ENCODE peak calls at places on chromosomes 7 and 10, in ten cellular contexts. E is RWPE1, I is A549, L is thoracic aorta, W is neural progenitor cell, G is fibroblast of lung, N is right cardiac atrium, Y is IMR-90, H is mammary epithelial cell, X is heart left ventricle. R is an unnamed sample.

GRCh38 chr10:71933651-71934050 is 30.5 kb upstream of the CHST3 start:
- DNase-seq in E (no peak), N (no peak), I (no peak), G (no peak), W (no peak), L (no peak), Y (no peak), H (no peak), X (no peak), R (no peak)

GRCh38 chr10:624605-625334 is 64.7 kb downstream of the DIP2C start:
- DNase-seq in G (peak; percentile 91), N (peak; percentile 86), H (peak; percentile 32), L (no peak), X (peak; percentile 87), W (peak; percentile 61), E (peak; percentile 38), Y (peak; percentile 85), I (no peak), R (peak; percentile 20)

GRCh38 chr7:16881809-16882208 is at the start of gene AGR3:
- DNase-seq in N (no peak), Y (no peak), W (no peak), G (no peak), I (no peak), X (no peak), H (peak; percentile 48), L (no peak), E (no peak), R (no peak)

GRCh38 chr7:14196555-14196954 is 207.1 kb upstream of the ETV1 start:
- DNase-seq in G (peak; percentile 45), H (peak; percentile 67), N (no peak), X (no peak), I (no peak), E (peak; percentile 45), W (no peak), Y (peak; percentile 12), L (no peak), R (peak; percentile 26)

GRCh38 chr10:111113961-111114830 is 37.4 kb downstream of the ADRA2A start:
- DNase-seq in H (no peak), X (no peak), W (no peak), L (no peak), E (no peak), Y (no peak), G (peak; percentile 16), N (no peak), I (no peak), R (no peak)

GRCh38 chr10:11186330-11186729 is 168.7 kb downstream of the CELF2 start:
- DNase-seq in W (no peak), E (no peak), G (no peak), X (no peak), Y (no peak), I (no peak), L (no peak), N (no peak), H (no peak), R (no peak)

GRCh38 chr7:25009271-25009670 is 29.3 kb upstream of the OSBPL3 start:
- DNase-seq in N (no peak), Y (peak; percentile 98), X (no peak), I (peak; percentile 36), W (no peak), L (no peak), H (peak; percentile 81), G (peak; percentile 97), E (peak; percentile 76), R (peak; percentile 70)

GRCh38 chr10:132449826-132450211 is 52.8 kb downstream of the PWWP2B start:
- DNase-seq in X (peak; percentile 44), I (no peak), N (peak; percentile 66), L (no peak), H (no peak), G (no peak), E (no peak), Y (no peak), W (no peak), R (no peak)

GRCh38 chr7:35975851-35976454 is 175.1 kb downstream of the SEPTIN7 start:
- DNase-seq in Y (peak; percentile 77), I (peak; percentile 84), G (peak; percentile 62), X (no peak), N (no peak), W (peak; percentile 80), L (no peak), H (peak; percentile 59), E (peak; percentile 46), R (no peak)

GRCh38 chr10:14879055-14879800 is 562 bp downstream of the SUV39H2 start:
- DNase-seq in G (peak; percentile 13), X (no peak), E (peak; percentile 26), Y (no peak), N (peak; percentile 62), I (no peak), W (peak; percentile 60), L (no peak), H (no peak), R (no peak)

GRCh38 chr7:155058861-155059355 is 11.2 kb upstream of the HTR5A start:
- DNase-seq in Y (no peak), H (no peak), I (no peak), N (no peak), E (no peak), W (no peak), G (no peak), L (no peak), X (no peak), R (no peak)

GRCh38 chr10:120011359-120012132 is 119.0 kb downstream of the SEC23IP start:
- DNase-seq in H (no peak), X (no peak), L (no peak), W (peak; percentile 74), G (no peak), N (peak; percentile 42), Y (no peak), I (no peak), E (no peak), R (no peak)

GRCh38 chr10:114391599-114391998 is 12.7 kb downstream of the AFAP1L2 start:
- DNase-seq in Y (no peak), X (no peak), N (no peak), W (no peak), G (no peak), L (no peak), I (no peak), E (no peak), H (no peak), R (no peak)

GRCh38 chr10:101939273-101939635 is 95.7 kb upstream of the KCNIP2 start:
- DNase-seq in Y (peak; percentile 96), L (no peak), N (no peak), X (no peak), E (peak; percentile 78), W (no peak), I (peak; percentile 79), G (peak; percentile 93), H (peak; percentile 77), R (peak; percentile 73)

GRCh38 chr10:60086862-60087261 is 180.5 kb upstream of the CCDC6 start:
- DNase-seq in G (no peak), N (no peak), E (no peak), W (no peak), Y (no peak), L (no peak), H (no peak), I (no peak), X (no peak), R (no peak)

GRCh38 chr7:82633592-82633991 is 190.0 kb upstream of the CACNA2D1 start:
- DNase-seq in I (no peak), H (no peak), L (no peak), E (no peak), X (no peak), W (no peak), G (no peak), Y (no peak), N (no peak), R (no peak)

GRCh38 chr10:49407552-49408137 is 11.8 kb upstream of the DRGX start:
- DNase-seq in L (no peak), W (peak; percentile 85), N (peak; percentile 90), H (peak; percentile 60), Y (peak; percentile 68), E (peak; percentile 79), I (peak; percentile 62), G (peak; percentile 52), X (peak; percentile 88), R (no peak)

GRCh38 chr7:41973331-41973730 is 263.7 kb downstream of the GLI3 start:
- DNase-seq in X (no peak), H (no peak), I (no peak), G (no peak), Y (no peak), L (no peak), E (no peak), N (no peak), W (no peak), R (no peak)
- H3K27ac ChIP-seq in X (no peak overlapping the region), H (no peak overlapping the region), I (no peak overlapping the region), G (no peak overlapping the region), Y (no peak overlapping the region), L (no peak overlapping the region), E (no peak overlapping the region), N (no peak overlapping the region), W (no peak overlapping the region), R (no peak overlapping the region)

GRCh38 chr7:151408498-151408838 is 1.4 kb downstream of the WDR86 start:
- DNase-seq in N (no peak), X (no peak), W (no peak), I (no peak), G (no peak), Y (no peak), E (no peak), H (no peak), L (no peak), R (no peak)
- H3K27ac ChIP-seq in N (no peak overlapping the region), X (peak overlapping the region; percentile 63), W (no peak overlapping the region), I (no peak overlapping the region), G (no peak overlapping the region), Y (no peak overlapping the region), E (no peak overlapping the region), H (no peak overlapping the region), L (no peak overlapping the region), R (no peak overlapping the region)

DNA sequence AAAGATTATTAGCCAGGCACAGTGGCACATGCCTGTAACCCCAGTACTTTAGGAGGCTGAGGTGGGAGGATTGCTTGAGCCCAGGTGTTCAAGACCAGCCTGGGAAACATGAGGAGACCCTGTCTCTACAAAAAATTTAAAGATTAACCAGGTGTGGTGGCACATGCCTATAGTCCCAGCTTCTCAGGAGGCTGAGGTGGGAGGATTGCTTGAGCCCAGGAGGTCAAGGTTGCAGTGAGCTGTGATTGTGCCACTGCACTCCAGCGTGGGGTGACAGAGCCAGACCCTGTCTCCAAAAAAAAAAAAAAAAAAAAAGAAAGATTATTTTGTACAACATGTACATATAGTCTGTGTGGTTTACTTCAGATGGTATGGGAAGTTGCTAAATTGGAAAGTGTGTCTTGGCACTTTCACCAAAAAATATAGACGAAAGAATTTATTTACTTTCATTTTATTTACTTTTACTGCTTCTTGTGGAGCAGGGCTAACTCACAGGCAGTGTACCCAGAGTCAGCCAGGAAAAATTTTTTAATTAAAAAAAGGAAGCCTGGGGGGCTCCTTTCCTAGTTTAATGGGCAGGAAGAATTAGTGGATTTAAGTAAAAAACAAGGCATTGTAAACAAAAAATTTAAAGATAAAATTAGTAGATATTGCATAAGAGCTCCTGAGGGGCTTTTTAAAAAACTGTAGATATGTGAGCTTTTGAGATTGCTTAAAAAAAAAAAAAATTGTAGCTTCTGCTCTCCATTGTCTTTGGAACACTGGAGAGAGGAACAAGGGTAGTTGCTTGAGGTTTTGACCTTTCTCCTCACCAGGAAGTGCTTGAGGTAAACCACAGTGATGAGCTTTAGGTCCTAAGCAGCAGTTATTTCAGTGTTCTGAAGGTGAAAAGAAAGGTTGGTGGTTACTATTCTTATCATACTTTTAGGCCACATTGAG is 44.6 kb upstream of the VDAC2 start:
- DNase-seq in Y (peak; percentile 9), X (no peak), L (no peak), E (no peak), W (no peak), I (no peak), H (peak; percentile 39), G (peak; percentile 67), N (no peak), R (no peak)
- H3K27ac ChIP-seq in Y (peak overlapping the region; percentile 47), X (no peak overlapping the region), L (no peak overlapping the region), E (no peak overlapping the region), W (no peak overlapping the region), I (peak overlapping the region; percentile 1), H (no peak overlapping the region), G (no peak overlapping the region), N (no peak overlapping the region), R (no peak overlapping the region)

GRCh38 chr10:99538287-99538917 is 5.7 kb downstream of the NKX2-3 start:
- DNase-seq in E (no peak), I (no peak), G (no peak), X (no peak), L (no peak), Y (no peak), N (no peak), W (no peak), H (no peak), R (no peak)
- H3K27ac ChIP-seq in E (no peak overlapping the region), I (no peak overlapping the region), G (no peak overlapping the region), X (peak overlapping the region; percentile 27), L (no peak overlapping the region), Y (no peak overlapping the region), N (no peak overlapping the region), W (no peak overlapping the region), H (no peak overlapping the region), R (no peak overlapping the region)

R was measured in epithelial cell of prostate.